ENCODE peak calls at places on chromosomes 2 and 18, in five cellular contexts. O is psoas muscle; I is sigmoid colon; Z is A172; T is stimulated activated CD8-positive, alpha-beta memory T cell treated with anti-CD3 and anti-CD28 coated beads, Interleukin-4, amount 100 ng/mL, for 24 hours. Y is an unnamed sample.

GRCh38 chr2:44777542-44777941 is 164.0 kb upstream of the SIX3 start:
- DNase-seq in O (no peak), Z (no peak), T (no peak), I (no peak), Y (no peak)

GRCh38 chr18:63220903-63221302 is 98.7 kb downstream of the BCL2 start:
- DNase-seq in I (no peak), O (no peak), T (no peak), Z (no peak), Y (no peak)

GRCh38 chr2:158134655-158135054 is 33.0 kb downstream of the UPP2 start:
- DNase-seq in I (no peak), T (no peak), Z (no peak), O (no peak), Y (no peak)

GRCh38 chr2:233025706-233026105 is 6.8 kb upstream of the NEU2 start:
- DNase-seq in I (no peak), O (no peak), T (no peak), Z (no peak), Y (peak; percentile 36)

GRCh38 chr2:216635701-216636541 is 2.7 kb downstream of the IGFBP2 start:
- DNase-seq in I (no peak), T (no peak), Z (no peak), O (no peak), Y (no peak)

GRCh38 chr2:23595601-23596251 is 210.7 kb downstream of the KLHL29 start:
- DNase-seq in Z (peak; percentile 60), I (peak; percentile 85), T (no peak), O (peak; percentile 39), Y (peak; percentile 85)

GRCh38 chr2:224901121-224901676 is 141.1 kb downstream of the DOCK10 start:
- DNase-seq in I (no peak), T (no peak), O (no peak), Z (no peak), Y (no peak)

GRCh38 chr2:78606895-78607294 is 418.6 kb upstream of the REG3G start:
- DNase-seq in I (no peak), O (no peak), Z (no peak), T (no peak), Y (no peak)

GRCh38 chr2:65999790-66000189 is 435.1 kb upstream of the MEIS1 start:
- DNase-seq in O (no peak), Z (peak; percentile 3), T (no peak), I (no peak), Y (no peak)